ENCODE peak calls at places on chromosome 18, in four cellular contexts. J is K562, V is HepG2, U is H1. Y is an unnamed sample.

GRCh38 chr18:12014091-12014490 is 32.8 kb downstream of the IMPA2 start:
- DNase-seq in J (no peak), V (no peak), U (no peak), Y (no peak)

GRCh38 chr18:7000484-7001096 is 117.0 kb downstream of the LAMA1 start:
- DNase-seq in J (no peak), V (peak), U (no peak), Y (no peak)

GRCh38 chr18:7870855-7871254 is 303.7 kb downstream of the PTPRM start:
- DNase-seq in J (no peak), V (no peak), U (no peak), Y (no peak)

GRCh38 chr18:38313851-38314250 is 748.3 kb upstream of the CELF4 start:
- DNase-seq in J (no peak), V (no peak), U (no peak), Y (no peak)

GRCh38 chr18:58225101-58225500 is 181.1 kb downstream of the NEDD4L start:
- DNase-seq in J (no peak), V (no peak), U (no peak), Y (no peak)

GRCh38 chr18:1848716-1849115 is 722.6 kb downstream of the METTL4 start:
- DNase-seq in J (no peak), V (no peak), U (no peak), Y (no peak)

GRCh38 chr18:47149457-47150028 is 757 bp downstream of the HDHD2 start:
- DNase-seq in J (peak), V (peak), U (no peak), Y (no peak)

GRCh38 chr18:74718312-74718711 is 120.6 kb downstream of the ZNF407 start:
- DNase-seq in J (no peak), V (peak), U (peak), Y (no peak)

GRCh38 chr18:74623047-74623816 is 25.6 kb downstream of the ZNF407 start:
- DNase-seq in J (no peak), V (no peak), U (no peak), Y (no peak)

GRCh38 chr18:70195852-70196434 is 9.5 kb downstream of the RTTN start:
- DNase-seq in J (peak), V (peak), U (no peak), Y (peak)

DNA sequence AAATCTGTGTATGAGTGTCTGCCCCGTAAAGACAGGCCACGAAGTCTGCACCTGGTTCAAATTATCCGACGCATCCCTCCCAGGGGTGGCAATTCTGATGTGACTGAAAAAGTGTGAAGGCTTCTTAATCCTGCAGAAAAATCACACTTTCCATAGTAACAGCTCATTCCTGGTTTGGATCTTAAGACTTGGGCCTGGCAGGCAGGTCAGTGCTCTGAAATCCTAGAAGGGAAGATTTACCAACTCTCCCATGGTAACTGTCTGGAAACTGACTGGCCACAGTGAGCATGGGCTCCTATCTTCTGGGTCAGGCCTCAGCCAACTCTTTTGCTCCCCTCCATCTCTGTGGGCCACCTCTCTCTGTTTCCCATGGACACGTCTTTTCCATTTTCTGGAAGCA is 86.8 kb downstream of the ACAA2 start:
- DNase-seq in J (no peak), V (no peak), U (no peak), Y (no peak)
- TF ChIP-seq JUN in J (no peak), V (no peak), U (no peak), Y (no peak)

GRCh38 chr18:78904179-78904531 is 75.5 kb upstream of the SALL3 start:
- DNase-seq in J (no peak), V (no peak), U (no peak), Y (no peak)

GRCh38 chr18:78901923-78902794 is 77.5 kb upstream of the SALL3 start:
- DNase-seq in J (no peak), V (no peak), U (no peak), Y (no peak)

GRCh38 chr18:78905334-78905733 is 74.3 kb upstream of the SALL3 start:
- DNase-seq in J (no peak), V (no peak), U (no peak), Y (no peak)

GRCh38 chr18:78902795-78903435 is 76.7 kb upstream of the SALL3 start:
- DNase-seq in J (no peak), V (no peak), U (no peak), Y (no peak)

GRCh38 chr18:78903436-78904178 is 76.0 kb upstream of the SALL3 start:
- DNase-seq in J (no peak), V (no peak), U (no peak), Y (no peak)
- TF ChIP-seq ATF2 in J (no peak), V (no peak), U (no peak), Y (no peak)

GRCh38 chr18:67386028-67386427 is 130.5 kb downstream of the DSEL start:
- DNase-seq in J (no peak), V (peak), U (no peak), Y (no peak)
- TF ChIP-seq JUN in J (no peak), V (peak), U (no peak), Y (no peak)

GRCh38 chr18:43571078-43571689 is 293.9 kb upstream of the SYT4 start:
- DNase-seq in J (peak), V (peak), U (no peak), Y (no peak)
- TF ChIP-seq ATF2 in J (no peak), V (no peak), U (no peak), Y (no peak)

DNA sequence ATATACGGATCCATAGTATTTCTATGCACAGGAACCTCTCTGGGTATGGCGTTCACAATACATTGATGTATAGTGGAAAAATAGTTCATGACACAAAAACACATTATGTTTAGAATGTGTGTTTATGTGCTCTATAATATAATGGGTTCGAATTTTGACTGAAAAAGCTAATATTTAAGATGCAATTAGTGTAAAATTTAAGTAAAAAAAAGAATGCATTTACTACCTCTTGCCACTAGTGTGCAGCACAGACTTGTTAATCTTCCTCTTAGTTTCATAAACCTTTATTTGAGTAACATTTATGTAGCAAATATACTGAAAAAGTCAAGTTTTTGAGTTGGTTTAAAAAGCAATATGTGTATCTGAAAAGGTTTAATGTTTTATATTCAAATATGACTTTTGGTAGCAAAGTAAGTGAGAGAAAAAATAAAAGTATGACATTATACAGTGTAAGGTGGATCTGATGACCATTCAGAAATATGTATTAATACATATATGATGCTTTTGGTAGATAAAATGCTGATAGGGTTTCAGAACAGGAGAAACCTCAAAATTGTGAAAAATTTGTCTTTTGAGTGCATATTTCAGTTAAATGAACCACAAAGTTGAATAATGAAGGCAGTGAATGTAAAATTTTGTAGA is 49.5 kb downstream of the CCDC102B start:
- DNase-seq in J (no peak), V (peak), U (no peak), Y (no peak)
- TF ChIP-seq JUN in J (no peak), V (no peak), U (no peak), Y (no peak)

GRCh38 chr18:22177496-22177866 is 8.1 kb downstream of the GATA6 start:
- DNase-seq in J (no peak), V (no peak), U (no peak), Y (no peak)

GRCh38 chr18:22175326-22175725 is 5.9 kb downstream of the GATA6 start:
- DNase-seq in J (no peak), V (peak), U (no peak), Y (no peak)

GRCh38 chr18:22176282-22176621 is 6.9 kb downstream of the GATA6 start:
- DNase-seq in J (no peak), V (no peak), U (no peak), Y (no peak)

GRCh38 chr18:22174341-22175148 is 5.2 kb downstream of the GATA6 start:
- DNase-seq in J (no peak), V (no peak), U (no peak), Y (no peak)

DNA sequence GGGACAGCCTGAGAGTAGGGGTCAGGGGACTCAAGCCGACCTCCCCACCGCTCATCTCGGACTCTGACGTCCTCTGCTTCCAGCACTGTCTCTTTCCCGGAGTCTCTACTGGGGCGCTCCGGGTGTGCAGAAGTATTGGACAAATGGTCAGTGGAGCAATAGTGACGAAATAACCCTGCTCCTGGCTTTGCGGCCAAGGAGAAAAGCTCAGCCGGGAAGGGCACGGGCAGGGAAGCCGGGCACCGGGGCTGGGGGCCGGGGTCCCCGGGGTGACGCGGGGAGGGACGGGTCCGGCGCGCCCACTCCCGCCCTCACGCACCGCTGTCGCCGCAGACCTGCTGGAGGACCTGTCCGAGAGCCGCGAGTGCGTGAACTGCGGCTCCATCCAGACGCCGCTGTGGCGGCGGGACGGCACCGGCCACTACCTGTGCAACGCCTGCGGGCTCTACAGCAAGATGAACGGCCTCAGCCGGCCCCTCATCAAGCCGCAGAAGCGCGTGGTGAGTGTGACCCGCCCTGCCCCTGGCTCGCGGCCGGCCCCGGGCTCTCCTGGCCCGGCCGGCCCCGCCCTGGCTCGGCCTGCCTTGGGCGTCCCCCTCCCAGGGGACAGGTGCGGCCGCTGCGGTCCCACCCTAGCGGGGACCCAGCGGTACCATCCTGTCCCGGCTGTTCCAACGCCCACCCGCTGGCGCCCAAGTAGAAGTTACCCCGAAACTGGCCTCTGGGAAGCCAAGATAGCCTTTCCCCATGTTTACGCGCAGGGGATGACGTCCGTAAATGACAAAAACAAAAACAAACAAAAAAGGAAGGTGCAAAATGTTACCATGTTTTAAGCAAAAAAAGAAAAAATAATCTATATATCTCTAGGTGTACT is 7.5 kb downstream of the GATA6 start:
- DNase-seq in J (no peak), V (no peak), U (no peak), Y (peak)
- TF ChIP-seq ATF2 in J (no peak), V (no peak), U (no peak), Y (no peak)

GRCh38 chr18:3485153-3486149 is 35.5 kb downstream of the TGIF1 start:
- DNase-seq in J (no peak), V (no peak), U (no peak), Y (no peak)

GRCh38 chr18:3480827-3481226 is 30.9 kb downstream of the TGIF1 start:
- DNase-seq in J (no peak), V (no peak), U (no peak), Y (no peak)

GRCh38 chr18:3479978-3480377 is 30.0 kb downstream of the TGIF1 start:
- DNase-seq in J (no peak), V (no peak), U (no peak), Y (no peak)

GRCh38 chr18:3481696-3482210 is 31.8 kb downstream of the TGIF1 start:
- DNase-seq in J (peak), V (peak), U (no peak), Y (peak)

DNA sequence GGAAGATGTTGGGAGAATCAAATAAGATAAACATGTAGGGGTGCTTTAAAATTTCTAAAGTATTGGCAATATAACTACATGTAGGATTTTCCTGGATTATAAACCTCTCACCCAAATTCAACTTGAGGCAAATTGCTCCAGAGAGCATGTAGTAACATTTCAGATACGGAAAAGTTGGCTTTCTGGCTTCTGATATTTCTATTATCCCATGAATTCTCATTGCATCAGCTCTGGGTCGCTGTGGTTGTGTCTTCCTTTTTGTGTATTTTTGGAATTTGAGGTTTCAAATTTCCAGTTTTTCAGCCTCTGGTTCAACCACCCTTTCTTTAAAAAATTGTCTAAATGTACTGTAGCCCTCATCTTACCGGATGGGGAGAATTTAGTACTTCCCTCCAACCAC is 32.3 kb downstream of the TGIF1 start:
- DNase-seq in J (no peak), V (no peak), U (no peak), Y (no peak)
- TF ChIP-seq JUN in J (no peak), V (no peak), U (no peak), Y (no peak)

GRCh38 chr18:67589325-67589724 is 72.8 kb upstream of the DSEL start:
- DNase-seq in J (no peak), V (no peak), U (no peak), Y (no peak)

GRCh38 chr18:67583621-67584020 is 67.1 kb upstream of the DSEL start:
- DNase-seq in J (no peak), V (no peak), U (no peak), Y (no peak)

GRCh38 chr18:67590571-67591141 is 74.1 kb upstream of the DSEL start:
- DNase-seq in J (no peak), V (no peak), U (no peak), Y (no peak)

GRCh38 chr18:67582488-67582887 is 66.0 kb upstream of the DSEL start:
- DNase-seq in J (no peak), V (no peak), U (no peak), Y (no peak)

DNA sequence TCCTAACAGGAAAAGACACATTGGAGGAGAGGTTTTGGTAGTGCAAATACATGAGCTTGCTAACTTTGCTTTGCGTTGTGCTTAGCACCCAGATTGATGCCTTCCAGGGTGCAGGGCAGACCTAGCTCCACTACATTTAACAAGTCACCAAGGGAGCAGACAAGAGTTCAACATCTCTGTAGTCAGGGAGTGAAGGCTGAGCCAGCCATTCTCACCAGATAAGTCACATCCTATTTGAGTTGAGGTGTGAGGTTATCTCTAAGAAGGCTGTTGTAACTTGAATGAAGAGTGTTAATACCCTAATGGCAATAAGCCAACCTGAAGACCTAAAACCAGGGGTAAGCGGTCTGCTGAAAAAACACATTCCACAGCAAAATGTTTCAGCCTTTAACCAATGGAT is 69.6 kb upstream of the DSEL start:
- DNase-seq in J (no peak), V (no peak), U (no peak), Y (no peak)
- TF ChIP-seq ATF2 in J (no peak), V (no peak), U (no peak), Y (no peak)

GRCh38 chr18:25701821-25702220 is 349.9 kb upstream of the ZNF521 start:
- DNase-seq in J (no peak), V (no peak), U (no peak), Y (no peak)
- TF ChIP-seq JUN in J (no peak), V (no peak), U (no peak), Y (no peak)

Y was measured in WTC11.